ENCODE peak calls at places on chromosomes 1 and 21, in nine cellular contexts. F, I, R, W, X, C, H, N and G are unnamed samples.
A peak's percentile ranks its signal among the peaks of the same experiment; 100 is the strongest.

GRCh38 chr1:37946703-37947360 is at the start of gene INPP5B:
- DNase-seq in X (peak; percentile 65), R (peak; percentile 94), F (peak; percentile 86), C (peak; percentile 91), H (peak; percentile 96), W (peak; percentile 60), N (peak; percentile 87), I (peak; percentile 65), G (peak; percentile 83)

GRCh38 chr1:47432071-47433036 is 5.5 kb upstream of the FOXD2 start:
- DNase-seq in H (no peak), W (peak; percentile 71), C (peak; percentile 93), R (peak; percentile 81), N (peak; percentile 79), X (no peak), F (peak; percentile 58), I (peak; percentile 59), G (peak; percentile 80)

GRCh38 chr1:27603320-27603961 is 503 bp downstream of the AHDC1 start:
- DNase-seq in F (peak; percentile 59), X (no peak), C (peak; percentile 61), W (no peak), H (no peak), I (peak; percentile 46), N (no peak), R (peak; percentile 79), G (peak; percentile 29)

GRCh38 chr1:8670371-8670818 is 147.0 kb downstream of the RERE start:
- DNase-seq in H (no peak), F (no peak), N (no peak), I (no peak), C (no peak), W (no peak), X (no peak), R (no peak), G (no peak)

GRCh38 chr21:46607605-46608004 is 2.7 kb upstream of the S100B start:
- DNase-seq in N (no peak), F (no peak), C (no peak), I (no peak), R (no peak), X (no peak), H (no peak), W (no peak), G (no peak)

GRCh38 chr21:41631564-41632461 is 123.9 kb upstream of the TMPRSS2 start:
- DNase-seq in R (no peak), N (no peak), I (no peak), F (no peak), X (no peak), H (no peak), C (peak; percentile 41), W (no peak), G (no peak)

GRCh38 chr21:46564391-46564790 is 40.5 kb downstream of the S100B start:
- DNase-seq in W (no peak), R (no peak), H (no peak), X (no peak), N (no peak), C (no peak), I (no peak), F (no peak), G (no peak)

GRCh38 chr1:241475688-241476087 is 43.9 kb downstream of the FH start:
- DNase-seq in C (no peak), R (no peak), I (no peak), F (no peak), X (no peak), W (no peak), N (peak; percentile 47), H (no peak), G (peak; percentile 51)

GRCh38 chr1:28517649-28517999 is 11.8 kb downstream of the RCC1 start:
- DNase-seq in R (no peak), N (peak; percentile 37), I (no peak), X (no peak), W (no peak), C (no peak), F (no peak), H (no peak), G (no peak)

GRCh38 chr1:82421782-82422181 is 621.0 kb downstream of the ADGRL2 start:
- DNase-seq in N (no peak), R (no peak), I (no peak), C (no peak), W (no peak), X (no peak), H (no peak), F (no peak), G (no peak)

GRCh38 chr1:202085682-202086373 is 36.9 kb upstream of the GPR37L1 start:
- DNase-seq in N (peak; percentile 35), C (peak; percentile 78), F (peak; percentile 17), X (no peak), I (no peak), R (no peak), W (no peak), H (no peak), G (no peak)

GRCh38 chr1:20578062-20578461 is 10.8 kb upstream of the CDA start:
- DNase-seq in I (no peak), H (no peak), F (no peak), N (no peak), X (no peak), R (no peak), C (no peak), W (no peak), G (no peak)

GRCh38 chr1:196180847-196181593 is 427.2 kb downstream of the KCNT2 start:
- DNase-seq in C (peak; percentile 10), X (peak; percentile 69), N (peak; percentile 98), H (no peak), W (peak; percentile 90), I (no peak), F (no peak), R (no peak), G (peak; percentile 94)

GRCh38 chr1:74357150-74357549 is 122.0 kb downstream of the TNNI3K start:
- DNase-seq in F (no peak), N (no peak), X (no peak), H (no peak), C (no peak), W (no peak), R (no peak), I (no peak), G (no peak)

GRCh38 chr1:21956720-21957552 is 19.8 kb upstream of the HSPG2 start:
- DNase-seq in N (peak; percentile 47), H (no peak), I (peak; percentile 69), X (no peak), W (peak; percentile 52), F (peak; percentile 64), R (peak; percentile 52), C (peak; percentile 74), G (peak; percentile 89)

GRCh38 chr1:94970783-94971182 is 43.9 kb upstream of the CNN3 start:
- DNase-seq in H (no peak), R (no peak), N (no peak), I (no peak), X (no peak), F (no peak), C (no peak), W (no peak), G (peak; percentile 12)

GRCh38 chr1:47477595-47478080 is 39.8 kb downstream of the FOXD2 start:
- DNase-seq in W (no peak), X (no peak), H (no peak), I (no peak), N (no peak), C (peak; percentile 58), R (no peak), F (no peak), G (no peak)

GRCh38 chr1:12582649-12583048 is 35.4 kb downstream of the DHRS3 start:
- DNase-seq in N (no peak), W (no peak), F (no peak), H (no peak), R (no peak), X (no peak), I (no peak), C (no peak), G (no peak)

GRCh38 chr1:243959998-243960397 is 91.1 kb upstream of the ZBTB18 start:
- DNase-seq in N (no peak), F (no peak), R (no peak), W (no peak), X (no peak), I (no peak), C (no peak), H (no peak), G (no peak)

GRCh38 chr1:243957141-243957540 is 93.9 kb upstream of the ZBTB18 start:
- DNase-seq in X (no peak), F (no peak), N (peak; percentile 65), W (no peak), I (no peak), H (no peak), R (no peak), C (no peak), G (no peak)

GRCh38 chr1:243956448-243956847 is 94.6 kb upstream of the ZBTB18 start:
- DNase-seq in H (no peak), N (peak; percentile 25), F (no peak), C (no peak), R (no peak), I (no peak), W (peak; percentile 30), X (no peak), G (no peak)
- H3K4me3 ChIP-seq in H (no peak overlapping the region), N (no peak overlapping the region), F (no peak overlapping the region), C (no peak overlapping the region), R (no peak overlapping the region), I (no peak overlapping the region), W (no peak overlapping the region), X (no peak overlapping the region), G (no peak overlapping the region)

GRCh38 chr1:51491166-51491981 is 27.7 kb downstream of the EPS15 start:
- DNase-seq in I (no peak), H (no peak), F (no peak), N (no peak), X (no peak), R (no peak), C (no peak), W (no peak), G (no peak)
- H3K4me3 ChIP-seq in I (no peak overlapping the region), H (no peak overlapping the region), F (no peak overlapping the region), N (no peak overlapping the region), X (no peak overlapping the region), R (no peak overlapping the region), C (no peak overlapping the region), W (no peak overlapping the region), G (no peak overlapping the region)

GRCh38 chr1:161958425-161958824 is 65.2 kb downstream of the OLFML2B start:
- DNase-seq in F (no peak), N (peak; percentile 51), W (no peak), C (no peak), I (no peak), R (no peak), X (no peak), H (no peak), G (no peak)
- H3K4me3 ChIP-seq in F (no peak overlapping the region), N (no peak overlapping the region), W (no peak overlapping the region), C (no peak overlapping the region), I (no peak overlapping the region), R (no peak overlapping the region), X (no peak overlapping the region), H (no peak overlapping the region), G (no peak overlapping the region)

DNA sequence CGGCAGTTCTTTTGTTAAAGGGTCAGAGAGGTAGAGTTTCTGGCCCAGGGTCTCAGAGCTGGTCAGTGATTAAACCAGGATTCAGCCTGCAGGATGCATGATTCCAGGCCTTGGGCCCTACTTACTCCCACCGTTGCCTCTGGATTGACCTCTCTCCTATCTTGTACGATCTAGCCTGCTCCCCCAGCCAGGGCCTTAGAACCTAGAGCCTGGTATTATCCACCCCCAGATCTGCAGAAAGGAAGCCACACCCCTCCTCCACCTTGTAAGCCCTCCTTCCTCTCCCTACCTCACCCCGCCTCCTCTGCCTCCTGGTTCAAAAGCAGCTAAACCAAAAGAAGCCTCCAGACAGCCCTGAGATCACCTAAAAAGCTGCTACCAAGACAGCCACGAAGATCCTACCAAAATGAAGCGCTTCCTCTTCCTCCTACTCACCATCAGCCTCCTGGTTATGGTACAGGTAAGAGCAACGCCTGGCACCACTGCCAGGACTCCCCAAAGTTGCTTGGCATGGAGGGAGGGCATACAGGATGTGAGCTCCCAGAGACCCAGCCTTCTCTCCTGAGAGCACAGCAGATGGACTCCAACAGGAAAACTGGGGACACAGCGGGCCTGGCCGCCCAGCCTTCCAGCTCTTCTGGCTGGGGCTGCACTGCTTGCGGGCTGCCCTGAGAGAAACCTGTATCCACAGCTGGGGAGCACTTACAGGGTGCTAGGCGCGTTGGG is at the start of gene CD52:
- DNase-seq in H (no peak), C (no peak), W (no peak), N (no peak), R (no peak), X (no peak), I (peak; percentile 86), F (no peak), G (no peak)
- H3K4me3 ChIP-seq in H (no peak within 1 kb of the TSS), C (no peak within 1 kb of the TSS), W (no peak within 1 kb of the TSS), N (no peak within 1 kb of the TSS), R (no peak within 1 kb of the TSS), X (no peak within 1 kb of the TSS), I (peak within 1 kb of the TSS; percentile 87), F (peak within 1 kb of the TSS; percentile 59), G (no peak within 1 kb of the TSS)